ENCODE peak calls at places on chromosomes 2 and 18, in four cellular contexts. Y is LoVo, J is A549, R is uterus. H is an unnamed sample.

GRCh38 chr2:50346586-50347351 is 685.2 kb downstream of the NRXN1 start:
- DNase-seq in Y (no peak), J (no peak), R (no peak), H (no peak)

GRCh38 chr18:27894746-27895145 is 282.2 kb downstream of the CDH2 start:
- DNase-seq in Y (no peak), J (no peak), R (no peak), H (no peak)

GRCh38 chr2:173254659-173255058 is 100.0 kb upstream of the CDCA7 start:
- DNase-seq in Y (no peak), J (no peak), R (no peak), H (no peak)

GRCh38 chr18:23970161-23971153 is 44.1 kb upstream of the TTC39C start:
- DNase-seq in Y (no peak), J (no peak), R (no peak), H (no peak)

GRCh38 chr2:48284624-48285212 is 245.2 kb upstream of the STON1 start:
- DNase-seq in Y (no peak), J (no peak), R (no peak), H (no peak)

GRCh38 chr2:96923810-96924774 is 54.2 kb upstream of the SEMA4C start:
- DNase-seq in Y (no peak), J (no peak), R (no peak), H (no peak)

GRCh38 chr2:55236992-55237543 is 4.6 kb downstream of the RPS27A start:
- DNase-seq in Y (no peak), J (no peak), R (no peak), H (no peak)

GRCh38 chr2:83364264-83364663 is 1094.8 kb downstream of the SUCLG1 start:
- DNase-seq in Y (no peak), J (no peak), R (no peak), H (no peak)

GRCh38 chr2:168241208-168241607 is 6.2 kb downstream of the STK39 start:
- DNase-seq in Y (no peak), J (no peak), R (peak; percentile 23), H (no peak)

GRCh38 chr18:62085766-62086165 is 101.1 kb downstream of the PIGN start:
- DNase-seq in Y (no peak), J (no peak), R (no peak), H (no peak)

GRCh38 chr2:73292316-73292905 is 937 bp downstream of the EGR4 start:
- DNase-seq in Y (no peak), J (no peak), R (no peak), H (no peak)

GRCh38 chr18:78789850-78790249 is 189.8 kb upstream of the SALL3 start:
- DNase-seq in Y (no peak), J (no peak), R (no peak), H (no peak)

GRCh38 chr18:76932026-76932819 is 109.9 kb downstream of the ZNF236 start:
- DNase-seq in Y (no peak), J (no peak), R (peak; percentile 38), H (no peak)

GRCh38 chr2:136052374-136053362 is 65.3 kb downstream of the CXCR4 start:
- DNase-seq in Y (no peak), J (no peak), R (no peak), H (no peak)

GRCh38 chr2:120758181-120759048 is 22.7 kb downstream of the GLI2 start:
- DNase-seq in Y (no peak), J (no peak), R (peak; percentile 92), H (no peak)

GRCh38 chr2:231469568-231469920 is 5.3 kb upstream of the NCL start:
- DNase-seq in Y (no peak), J (no peak), R (no peak), H (no peak)

GRCh38 chr18:77043541-77044280 is 88.9 kb downstream of the MBP start:
- DNase-seq in Y (no peak), J (no peak), R (no peak), H (no peak)

GRCh38 chr18:22459491-22459890 is 41.8 kb upstream of the CTAGE1 start:
- DNase-seq in Y (no peak), J (no peak), R (no peak), H (no peak)

GRCh38 chr2:15588329-15588919 is 3.2 kb upstream of the DDX1 start:
- DNase-seq in Y (peak; percentile 43), J (peak; percentile 56), R (peak; percentile 17), H (peak; percentile 67)

GRCh38 chr18:74918276-74918675 is 290.7 kb downstream of the PTGR3 start:
- DNase-seq in Y (no peak), J (no peak), R (no peak), H (no peak)

GRCh38 chr18:76452357-76452756 is 42.7 kb downstream of the ZNF516 start:
- DNase-seq in Y (no peak), J (no peak), R (no peak), H (no peak)

GRCh38 chr2:186984966-186985365 is 136.0 kb upstream of the ZSWIM2 start:
- DNase-seq in Y (no peak), J (no peak), R (no peak), H (no peak)

GRCh38 chr2:100242891-100243670 is 79.2 kb downstream of the LONRF2 start:
- DNase-seq in Y (no peak), J (peak; percentile 43), R (peak; percentile 60), H (peak; percentile 45)

GRCh38 chr2:194824450-194824849 is 832.6 kb upstream of the SLC39A10 start:
- DNase-seq in Y (no peak), J (no peak), R (no peak), H (no peak)

GRCh38 chr18:9095297-9096012 is 7.0 kb upstream of the NDUFV2 start:
- DNase-seq in Y (no peak), J (no peak), R (no peak), H (peak; percentile 87)

GRCh38 chr2:171630812-171631626 is 56.2 kb upstream of the DYNC1I2 start:
- DNase-seq in Y (no peak), J (no peak), R (no peak), H (no peak)

GRCh38 chr2:124911560-124911959 is 886.5 kb downstream of the CNTNAP5 start:
- DNase-seq in Y (no peak), J (no peak), R (no peak), H (no peak)

GRCh38 chr18:56488739-56489138 is 149.7 kb downstream of the TXNL1 start:
- DNase-seq in Y (no peak), J (no peak), R (no peak), H (no peak)

GRCh38 chr2:172143817-172144216 is 41.1 kb upstream of the DLX2 start:
- DNase-seq in Y (no peak), J (no peak), R (no peak), H (no peak)

GRCh38 chr2:94879982-94880377 is 8.8 kb downstream of the TEKT4 start:
- DNase-seq in Y (no peak), J (no peak), R (no peak), H (no peak)

GRCh38 chr2:220785181-220785580 is 786.9 kb downstream of the EPHA4 start:
- DNase-seq in Y (no peak), J (no peak), R (no peak), H (no peak)

GRCh38 chr2:55148269-55148668 is 83.8 kb downstream of the CLHC1 start:
- DNase-seq in Y (no peak), J (no peak), R (no peak), H (no peak)

GRCh38 chr2:29059612-29060011 is 14.7 kb downstream of the PCARE start:
- DNase-seq in Y (no peak), J (no peak), R (no peak), H (no peak)

GRCh38 chr2:31071741-31072140 is 66.5 kb downstream of the GALNT14 start:
- DNase-seq in Y (no peak), J (no peak), R (no peak), H (no peak)

H was measured in HepG2.